ENCODE peak calls at places on chromosomes 3 and 15, in seven cellular contexts. One of them, this sample, is unnamed.

GRCh38 chr15:59222106-59222505 is 15.5 kb downstream of the LDHAL6B start:
- DNase-seq in brain microvascular endothelial cell: peak
- DNase-seq in PC-3: peak
- DNase-seq in astrocyte: peak
- DNase-seq in effector memory CD4-positive, alpha-beta T cell: no peak
- DNase-seq in osteoblast: peak
- DNase-seq in K562: no peak
- DNase-seq in this sample: no peak

GRCh38 chr3:126256256-126256655 is 75.9 kb upstream of the ALDH1L1 start:
- DNase-seq in brain microvascular endothelial cell: no peak
- DNase-seq in effector memory CD4-positive, alpha-beta T cell: no peak
- DNase-seq in osteoblast: peak
- DNase-seq in PC-3: peak
- DNase-seq in K562: no peak
- DNase-seq in astrocyte: no peak
- DNase-seq in this sample: no peak

GRCh38 chr3:58613236-58614132 is 36.3 kb upstream of the FAM107A start:
- DNase-seq in astrocyte: no peak
- DNase-seq in osteoblast: no peak
- DNase-seq in K562: no peak
- DNase-seq in effector memory CD4-positive, alpha-beta T cell: no peak
- DNase-seq in brain microvascular endothelial cell: no peak
- DNase-seq in PC-3: no peak
- DNase-seq in this sample: no peak

GRCh38 chr3:37999836-38000235 is 9.2 kb downstream of the VILL start:
- DNase-seq in PC-3: no peak
- DNase-seq in osteoblast: no peak
- DNase-seq in brain microvascular endothelial cell: no peak
- DNase-seq in effector memory CD4-positive, alpha-beta T cell: no peak
- DNase-seq in astrocyte: no peak
- DNase-seq in K562: no peak
- DNase-seq in this sample: no peak

GRCh38 chr3:170180107-170180951 is 1.2 kb downstream of the PHC3 start:
- DNase-seq in PC-3: peak
- DNase-seq in effector memory CD4-positive, alpha-beta T cell: no peak
- DNase-seq in astrocyte: peak
- DNase-seq in K562: peak
- DNase-seq in brain microvascular endothelial cell: peak
- DNase-seq in osteoblast: peak
- DNase-seq in this sample: no peak

GRCh38 chr3:185290266-185290665 is 36.4 kb upstream of the EHHADH start:
- DNase-seq in K562: peak
- DNase-seq in astrocyte: no peak
- DNase-seq in brain microvascular endothelial cell: no peak
- DNase-seq in PC-3: no peak
- DNase-seq in osteoblast: no peak
- DNase-seq in effector memory CD4-positive, alpha-beta T cell: no peak
- DNase-seq in this sample: no peak

GRCh38 chr3:71956716-71957115 is 171.8 kb upstream of the PROK2 start:
- DNase-seq in brain microvascular endothelial cell: no peak
- DNase-seq in astrocyte: no peak
- DNase-seq in effector memory CD4-positive, alpha-beta T cell: no peak
- DNase-seq in PC-3: no peak
- DNase-seq in osteoblast: no peak
- DNase-seq in K562: peak
- DNase-seq in this sample: no peak

GRCh38 chr3:157063926-157064325 is 96.0 kb downstream of the CCNL1 start:
- DNase-seq in PC-3: no peak
- DNase-seq in brain microvascular endothelial cell: no peak
- DNase-seq in astrocyte: peak
- DNase-seq in osteoblast: no peak
- DNase-seq in effector memory CD4-positive, alpha-beta T cell: no peak
- DNase-seq in K562: no peak
- DNase-seq in this sample: no peak

GRCh38 chr3:187746479-187747335 is 1.4 kb upstream of the BCL6 start:
- DNase-seq in brain microvascular endothelial cell: peak
- DNase-seq in effector memory CD4-positive, alpha-beta T cell: no peak
- DNase-seq in osteoblast: no peak
- DNase-seq in K562: peak
- DNase-seq in astrocyte: peak
- DNase-seq in PC-3: peak
- DNase-seq in this sample: no peak

GRCh38 chr3:24199775-24200247 is 254.7 kb downstream of the NR1D2 start:
- DNase-seq in astrocyte: peak
- DNase-seq in osteoblast: no peak
- DNase-seq in K562: no peak
- DNase-seq in PC-3: no peak
- DNase-seq in brain microvascular endothelial cell: no peak
- DNase-seq in effector memory CD4-positive, alpha-beta T cell: no peak
- DNase-seq in this sample: no peak

GRCh38 chr3:20769430-20769829 is 583.4 kb upstream of the SGO1 start:
- DNase-seq in K562: no peak
- DNase-seq in astrocyte: no peak
- DNase-seq in osteoblast: no peak
- DNase-seq in brain microvascular endothelial cell: peak
- DNase-seq in PC-3: no peak
- DNase-seq in effector memory CD4-positive, alpha-beta T cell: no peak
- DNase-seq in this sample: no peak

GRCh38 chr15:68631621-68632051 is 52.8 kb downstream of the CORO2B start:
- DNase-seq in PC-3: no peak
- DNase-seq in brain microvascular endothelial cell: no peak
- DNase-seq in K562: no peak
- DNase-seq in osteoblast: no peak
- DNase-seq in effector memory CD4-positive, alpha-beta T cell: no peak
- DNase-seq in astrocyte: no peak
- DNase-seq in this sample: no peak

GRCh38 chr3:179324270-179324754 is 1.5 kb downstream of the ZNF639 start:
- DNase-seq in PC-3: peak
- DNase-seq in osteoblast: peak
- DNase-seq in brain microvascular endothelial cell: peak
- DNase-seq in K562: peak
- DNase-seq in effector memory CD4-positive, alpha-beta T cell: no peak
- DNase-seq in astrocyte: peak
- DNase-seq in this sample: no peak
- H3K27ac ChIP-seq in PC-3: peak
- H3K27ac ChIP-seq in osteoblast: peak
- H3K27ac ChIP-seq in brain microvascular endothelial cell: peak
- H3K27ac ChIP-seq in K562: peak
- H3K27ac ChIP-seq in effector memory CD4-positive, alpha-beta T cell: peak
- H3K27ac ChIP-seq in astrocyte: peak
- H3K27ac ChIP-seq in this sample: peak

GRCh38 chr15:100686725-100687488 is 84.5 kb downstream of the ASB7 start:
- DNase-seq in effector memory CD4-positive, alpha-beta T cell: no peak
- DNase-seq in PC-3: peak
- DNase-seq in brain microvascular endothelial cell: peak
- DNase-seq in astrocyte: peak
- DNase-seq in osteoblast: peak
- DNase-seq in K562: no peak
- DNase-seq in this sample: no peak

GRCh38 chr15:100687532-100688215 is 85.3 kb downstream of the ASB7 start:
- DNase-seq in K562: no peak
- DNase-seq in osteoblast: peak
- DNase-seq in PC-3: peak
- DNase-seq in effector memory CD4-positive, alpha-beta T cell: no peak
- DNase-seq in brain microvascular endothelial cell: peak
- DNase-seq in astrocyte: peak
- DNase-seq in this sample: no peak

GRCh38 chr15:100684591-100684990 is 82.2 kb downstream of the ASB7 start:
- DNase-seq in PC-3: no peak
- DNase-seq in astrocyte: no peak
- DNase-seq in K562: no peak
- DNase-seq in effector memory CD4-positive, alpha-beta T cell: no peak
- DNase-seq in osteoblast: no peak
- DNase-seq in brain microvascular endothelial cell: no peak
- DNase-seq in this sample: no peak

GRCh38 chr15:100688549-100689120 is 86.2 kb downstream of the ASB7 start:
- DNase-seq in PC-3: no peak
- DNase-seq in osteoblast: no peak
- DNase-seq in K562: no peak
- DNase-seq in effector memory CD4-positive, alpha-beta T cell: no peak
- DNase-seq in astrocyte: no peak
- DNase-seq in brain microvascular endothelial cell: no peak
- DNase-seq in this sample: no peak

GRCh38 chr15:100686021-100686724 is 83.8 kb downstream of the ASB7 start:
- DNase-seq in osteoblast: peak
- DNase-seq in PC-3: no peak
- DNase-seq in astrocyte: no peak
- DNase-seq in effector memory CD4-positive, alpha-beta T cell: no peak
- DNase-seq in brain microvascular endothelial cell: no peak
- DNase-seq in K562: no peak
- DNase-seq in this sample: no peak
- H3K27ac ChIP-seq in osteoblast: peak
- H3K27ac ChIP-seq in PC-3: peak
- H3K27ac ChIP-seq in astrocyte: peak
- H3K27ac ChIP-seq in effector memory CD4-positive, alpha-beta T cell: no peak
- H3K27ac ChIP-seq in brain microvascular endothelial cell: peak
- H3K27ac ChIP-seq in K562: no peak
- H3K27ac ChIP-seq in this sample: peak

DNA sequence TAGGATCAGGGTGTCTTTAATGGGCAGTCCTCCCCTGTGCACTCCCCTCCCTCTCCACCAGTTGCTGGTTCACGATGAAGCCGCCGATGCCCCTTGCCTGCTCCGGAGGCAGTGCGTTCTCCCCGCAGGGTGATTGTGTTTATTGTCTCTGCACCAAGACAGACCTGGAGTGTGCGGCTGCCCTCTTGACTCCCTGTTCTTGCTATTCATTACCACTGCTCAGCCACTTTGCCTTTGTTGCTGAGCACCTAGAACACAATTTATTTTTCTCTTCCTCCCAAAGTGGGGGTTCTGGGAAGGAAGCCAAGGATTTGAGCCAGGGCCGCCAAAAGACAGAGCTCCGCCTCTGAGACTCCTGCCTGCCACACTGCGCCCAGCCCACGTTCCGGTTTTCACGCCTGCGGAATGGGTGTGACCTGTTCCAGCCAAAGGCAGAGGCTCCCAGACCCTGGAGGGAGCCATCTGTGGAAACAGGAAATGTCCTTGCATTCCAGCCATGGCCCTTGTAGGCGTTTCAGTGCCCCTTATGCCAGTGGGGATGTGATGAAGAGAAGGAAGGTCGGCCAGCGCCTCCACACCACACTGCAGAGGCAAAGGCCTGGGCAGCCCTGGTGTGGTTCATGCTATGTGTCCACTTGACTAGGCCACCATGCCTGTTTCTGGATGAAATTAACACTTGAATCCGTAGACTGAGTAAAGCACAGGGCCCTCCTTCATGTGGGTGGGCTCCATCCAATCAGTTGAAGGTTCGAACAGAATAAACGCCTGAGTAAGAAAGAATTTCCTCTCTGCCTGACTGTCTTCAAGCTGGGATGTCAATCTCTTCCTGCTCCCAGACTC is 85.8 kb downstream of the HMG20A start:
- DNase-seq in astrocyte: no peak
- DNase-seq in PC-3: no peak
- DNase-seq in brain microvascular endothelial cell: no peak
- DNase-seq in K562: no peak
- DNase-seq in osteoblast: peak
- DNase-seq in effector memory CD4-positive, alpha-beta T cell: no peak
- DNase-seq in this sample: no peak
- H3K27ac ChIP-seq in astrocyte: no peak
- H3K27ac ChIP-seq in PC-3: peak
- H3K27ac ChIP-seq in brain microvascular endothelial cell: no peak
- H3K27ac ChIP-seq in K562: no peak
- H3K27ac ChIP-seq in osteoblast: peak
- H3K27ac ChIP-seq in effector memory CD4-positive, alpha-beta T cell: no peak
- H3K27ac ChIP-seq in this sample: peak

GRCh38 chr15:56040081-56041035 is 46.9 kb upstream of the NEDD4 start:
- DNase-seq in PC-3: peak
- DNase-seq in astrocyte: peak
- DNase-seq in brain microvascular endothelial cell: peak
- DNase-seq in osteoblast: peak
- DNase-seq in K562: no peak
- DNase-seq in effector memory CD4-positive, alpha-beta T cell: peak
- DNase-seq in this sample: peak
- H3K27ac ChIP-seq in PC-3: peak
- H3K27ac ChIP-seq in astrocyte: peak
- H3K27ac ChIP-seq in brain microvascular endothelial cell: peak
- H3K27ac ChIP-seq in osteoblast: peak
- H3K27ac ChIP-seq in K562: peak
- H3K27ac ChIP-seq in effector memory CD4-positive, alpha-beta T cell: no peak
- H3K27ac ChIP-seq in this sample: peak

DNA sequence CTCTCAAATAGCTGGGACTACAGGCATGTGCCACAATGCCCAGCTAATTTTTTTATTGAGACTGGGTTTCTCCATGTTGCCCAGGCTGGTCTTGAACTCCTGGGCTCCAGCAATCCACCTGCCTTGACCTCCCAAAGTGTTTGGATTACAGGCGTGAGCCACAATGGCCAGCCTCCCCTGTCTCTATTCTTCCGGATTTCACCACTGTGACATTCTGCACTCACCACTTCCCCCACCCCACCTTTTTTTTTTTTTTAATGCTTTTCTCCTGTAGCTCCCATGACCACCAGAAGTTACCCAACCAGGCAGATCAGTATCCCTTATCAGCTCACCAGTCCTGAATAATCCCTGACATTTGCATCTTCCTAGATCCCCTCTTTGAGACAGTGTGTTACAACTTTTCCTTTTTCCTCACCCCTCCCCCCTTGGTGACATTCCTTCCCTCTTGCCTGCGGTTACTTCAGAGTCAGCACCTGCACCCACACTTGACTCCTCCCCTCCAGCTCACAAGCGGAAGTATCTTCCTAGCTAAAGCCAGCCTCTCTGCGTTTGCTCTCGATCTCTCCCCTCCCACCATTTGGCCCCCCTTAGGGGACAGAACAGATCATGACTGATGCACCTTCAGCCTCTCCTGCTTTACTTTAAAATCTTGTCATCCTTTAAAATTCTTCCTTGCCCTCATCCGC is 13.5 kb upstream of the ZNF592 start:
- DNase-seq in osteoblast: no peak
- DNase-seq in brain microvascular endothelial cell: peak
- DNase-seq in PC-3: peak
- DNase-seq in effector memory CD4-positive, alpha-beta T cell: peak
- DNase-seq in K562: peak
- DNase-seq in astrocyte: peak
- DNase-seq in this sample: peak
- H3K27ac ChIP-seq in osteoblast: peak
- H3K27ac ChIP-seq in brain microvascular endothelial cell: peak
- H3K27ac ChIP-seq in PC-3: peak
- H3K27ac ChIP-seq in effector memory CD4-positive, alpha-beta T cell: peak
- H3K27ac ChIP-seq in K562: peak
- H3K27ac ChIP-seq in astrocyte: peak
- H3K27ac ChIP-seq in this sample: peak

GRCh38 chr3:48528754-48529153 is 24.8 kb upstream of the SHISA5 start:
- DNase-seq in effector memory CD4-positive, alpha-beta T cell: no peak
- DNase-seq in brain microvascular endothelial cell: no peak
- DNase-seq in PC-3: no peak
- DNase-seq in osteoblast: no peak
- DNase-seq in K562: no peak
- DNase-seq in astrocyte: no peak
- DNase-seq in this sample: no peak
- H3K27ac ChIP-seq in effector memory CD4-positive, alpha-beta T cell: no peak
- H3K27ac ChIP-seq in brain microvascular endothelial cell: no peak
- H3K27ac ChIP-seq in PC-3: no peak
- H3K27ac ChIP-seq in osteoblast: no peak
- H3K27ac ChIP-seq in K562: no peak
- H3K27ac ChIP-seq in astrocyte: no peak
- H3K27ac ChIP-seq in this sample: no peak

GRCh38 chr15:32700501-32701150 is 17.2 kb upstream of the GREM1 start:
- DNase-seq in astrocyte: no peak
- DNase-seq in PC-3: peak
- DNase-seq in osteoblast: no peak
- DNase-seq in brain microvascular endothelial cell: no peak
- DNase-seq in K562: no peak
- DNase-seq in effector memory CD4-positive, alpha-beta T cell: no peak
- DNase-seq in this sample: no peak
- H3K27ac ChIP-seq in astrocyte: peak
- H3K27ac ChIP-seq in PC-3: peak
- H3K27ac ChIP-seq in osteoblast: peak
- H3K27ac ChIP-seq in brain microvascular endothelial cell: peak
- H3K27ac ChIP-seq in K562: no peak
- H3K27ac ChIP-seq in effector memory CD4-positive, alpha-beta T cell: no peak
- H3K27ac ChIP-seq in this sample: no peak

GRCh38 chr15:41941644-41942415 is 30.5 kb downstream of the EHD4 start:
- DNase-seq in effector memory CD4-positive, alpha-beta T cell: no peak
- DNase-seq in PC-3: no peak
- DNase-seq in K562: no peak
- DNase-seq in osteoblast: no peak
- DNase-seq in astrocyte: no peak
- DNase-seq in brain microvascular endothelial cell: no peak
- DNase-seq in this sample: no peak
- H3K27ac ChIP-seq in effector memory CD4-positive, alpha-beta T cell: no peak
- H3K27ac ChIP-seq in PC-3: peak
- H3K27ac ChIP-seq in K562: no peak
- H3K27ac ChIP-seq in osteoblast: no peak
- H3K27ac ChIP-seq in astrocyte: peak
- H3K27ac ChIP-seq in brain microvascular endothelial cell: no peak
- H3K27ac ChIP-seq in this sample: peak